ENCODE peak calls at places on chromosomes 1 and 21, in seven cellular contexts. One of them, this sample, is unnamed.

GRCh38 chr1:234542211-234542850 is 63.4 kb upstream of the TARBP1 start:
- DNase-seq in cardiac fibroblast: no peak
- DNase-seq in IMR-90: no peak
- DNase-seq in GM23338: no peak
- DNase-seq in Caco-2: no peak
- DNase-seq in keratinocyte: no peak
- DNase-seq in AG04449: no peak
- DNase-seq in this sample: no peak

GRCh38 chr21:21740207-21740606 is 742.0 kb downstream of the NCAM2 start:
- DNase-seq in cardiac fibroblast: no peak
- DNase-seq in IMR-90: no peak
- DNase-seq in GM23338: no peak
- DNase-seq in Caco-2: no peak
- DNase-seq in keratinocyte: no peak
- DNase-seq in AG04449: no peak
- DNase-seq in this sample: no peak

GRCh38 chr1:8665824-8666223 is 151.6 kb downstream of the RERE start:
- DNase-seq in cardiac fibroblast: no peak
- DNase-seq in IMR-90: no peak
- DNase-seq in GM23338: no peak
- DNase-seq in Caco-2: no peak
- DNase-seq in keratinocyte: no peak
- DNase-seq in AG04449: no peak
- DNase-seq in this sample: no peak

GRCh38 chr1:72000809-72001208 is 281.5 kb downstream of the NEGR1 start:
- DNase-seq in cardiac fibroblast: no peak
- DNase-seq in IMR-90: peak; percentile 34
- DNase-seq in GM23338: peak; percentile 52
- DNase-seq in Caco-2: peak; percentile 66
- DNase-seq in keratinocyte: peak; percentile 86
- DNase-seq in AG04449: no peak
- DNase-seq in this sample: no peak

GRCh38 chr1:41382531-41383090 is 21.4 kb downstream of the FOXO6 start:
- DNase-seq in cardiac fibroblast: no peak
- DNase-seq in IMR-90: no peak
- DNase-seq in GM23338: peak; percentile 68
- DNase-seq in Caco-2: peak; percentile 41
- DNase-seq in keratinocyte: no peak
- DNase-seq in AG04449: no peak
- DNase-seq in this sample: no peak

GRCh38 chr1:37485902-37486679 is 11.7 kb downstream of the ZC3H12A start:
- DNase-seq in cardiac fibroblast: peak; percentile 53
- DNase-seq in IMR-90: no peak
- DNase-seq in GM23338: no peak
- DNase-seq in Caco-2: no peak
- DNase-seq in keratinocyte: no peak
- DNase-seq in AG04449: no peak
- DNase-seq in this sample: no peak

GRCh38 chr1:3965693-3966092 is 65.6 kb upstream of the C1orf174 start:
- DNase-seq in cardiac fibroblast: no peak
- DNase-seq in IMR-90: no peak
- DNase-seq in GM23338: no peak
- DNase-seq in Caco-2: no peak
- DNase-seq in keratinocyte: no peak
- DNase-seq in AG04449: no peak
- DNase-seq in this sample: no peak

GRCh38 chr1:8631163-8631562 is 186.3 kb downstream of the RERE start:
- DNase-seq in cardiac fibroblast: peak; percentile 26
- DNase-seq in IMR-90: peak; percentile 10
- DNase-seq in GM23338: no peak
- DNase-seq in Caco-2: no peak
- DNase-seq in keratinocyte: no peak
- DNase-seq in AG04449: no peak
- DNase-seq in this sample: peak; percentile 28

GRCh38 chr1:109823543-109824348 is 60.0 kb upstream of the EPS8L3 start:
- DNase-seq in cardiac fibroblast: peak; percentile 60
- DNase-seq in IMR-90: no peak
- DNase-seq in GM23338: no peak
- DNase-seq in Caco-2: peak; percentile 16
- DNase-seq in keratinocyte: no peak
- DNase-seq in AG04449: no peak
- DNase-seq in this sample: no peak

GRCh38 chr21:27570306-27570868 is 603.5 kb upstream of the ADAMTS5 start:
- DNase-seq in cardiac fibroblast: peak; percentile 96
- DNase-seq in IMR-90: peak; percentile 94
- DNase-seq in GM23338: no peak
- DNase-seq in Caco-2: no peak
- DNase-seq in keratinocyte: peak; percentile 83
- DNase-seq in AG04449: peak; percentile 92
- DNase-seq in this sample: peak; percentile 96

DNA sequence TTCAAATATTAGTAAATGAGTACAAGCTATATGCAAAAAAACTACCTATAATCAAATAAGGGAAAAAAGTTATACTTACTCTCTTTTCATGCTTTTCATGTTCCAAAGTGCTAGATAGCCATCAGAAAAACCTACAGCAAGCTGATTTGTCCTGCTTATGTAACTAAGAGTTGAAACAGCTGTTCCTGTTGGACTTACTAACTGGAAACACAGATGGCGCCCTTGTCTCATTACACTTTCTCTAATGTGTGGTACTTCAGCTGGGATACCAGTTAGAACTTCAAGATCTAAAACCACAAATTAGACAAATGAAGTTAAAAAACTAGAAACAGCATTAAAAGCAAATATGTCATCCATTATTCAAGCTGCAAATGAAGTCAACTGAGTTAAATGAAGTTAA is 24.3 kb downstream of the AHCTF1 start:
- DNase-seq in cardiac fibroblast: peak; percentile 76
- DNase-seq in IMR-90: peak; percentile 72
- DNase-seq in GM23338: peak; percentile 66
- DNase-seq in Caco-2: peak; percentile 50
- DNase-seq in keratinocyte: peak; percentile 5
- DNase-seq in AG04449: no peak
- DNase-seq in this sample: peak; percentile 83
- TF ChIP-seq CTCF in cardiac fibroblast: peak; percentile 53
- TF ChIP-seq CTCF in IMR-90: peak; percentile 44
- TF ChIP-seq CTCF in GM23338: peak; percentile 54
- TF ChIP-seq CTCF in Caco-2: peak; percentile 30
- TF ChIP-seq CTCF in keratinocyte: no peak
- TF ChIP-seq CTCF in AG04449: peak; percentile 38
- TF ChIP-seq CTCF in this sample: peak; percentile 56

DNA sequence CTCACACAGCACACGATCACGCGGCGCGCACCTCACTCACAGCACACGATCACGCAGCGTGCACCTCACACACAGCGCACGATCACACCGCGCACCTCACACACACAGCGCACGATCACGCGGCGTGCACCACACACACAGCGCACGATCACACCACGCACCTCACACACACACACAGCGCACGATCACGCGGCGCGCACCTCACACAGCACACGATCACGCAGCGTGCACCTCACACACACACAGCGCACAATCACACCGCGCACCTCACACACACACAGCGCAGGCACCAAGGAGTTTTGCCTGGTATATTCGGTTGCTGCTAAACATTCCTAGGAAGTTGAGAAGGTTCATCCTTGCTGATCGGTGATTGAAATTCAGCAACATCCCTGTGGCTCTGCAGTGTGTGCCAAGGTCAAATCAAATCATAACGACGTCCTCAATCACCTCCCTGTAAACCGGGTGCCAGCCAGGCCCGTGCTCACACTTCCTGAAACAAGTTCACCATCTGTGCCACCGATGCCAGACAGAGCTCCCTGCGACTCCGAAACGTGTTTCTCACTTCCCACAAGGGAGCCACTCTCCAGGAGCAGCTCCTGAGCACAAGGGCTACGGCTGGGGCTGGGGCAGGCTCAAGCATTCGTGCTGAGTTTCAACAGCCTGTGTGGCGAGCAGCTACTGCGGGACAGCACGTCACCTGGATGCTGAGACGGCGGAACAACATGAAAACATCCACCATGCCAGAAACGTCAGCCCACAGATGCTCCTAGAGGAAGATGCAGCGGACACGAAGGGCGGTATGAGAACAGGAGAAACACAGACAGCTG is 30.2 kb downstream of the WDR4 start:
- DNase-seq in cardiac fibroblast: no peak
- DNase-seq in IMR-90: no peak
- DNase-seq in GM23338: no peak
- DNase-seq in Caco-2: no peak
- DNase-seq in keratinocyte: no peak
- DNase-seq in AG04449: no peak
- DNase-seq in this sample: no peak
- H3K4me3 ChIP-seq in cardiac fibroblast: no peak overlapping the region
- H3K4me3 ChIP-seq in IMR-90: no peak overlapping the region
- H3K4me3 ChIP-seq in GM23338: no peak overlapping the region
- H3K4me3 ChIP-seq in Caco-2: no peak overlapping the region
- H3K4me3 ChIP-seq in keratinocyte: no peak overlapping the region
- H3K4me3 ChIP-seq in AG04449: no peak overlapping the region
- H3K4me3 ChIP-seq in this sample: no peak overlapping the region

GRCh38 chr1:21176589-21177555 is at the start of gene EIF4G3:
- DNase-seq in cardiac fibroblast: peak; percentile 98
- DNase-seq in IMR-90: peak; percentile 94
- DNase-seq in GM23338: peak; percentile 99
- DNase-seq in Caco-2: peak; percentile 99
- DNase-seq in keratinocyte: peak; percentile 78
- DNase-seq in AG04449: peak; percentile 62
- DNase-seq in this sample: peak; percentile 97
- TF ChIP-seq CTCF in cardiac fibroblast: no peak
- TF ChIP-seq CTCF in IMR-90: no peak
- TF ChIP-seq CTCF in GM23338: no peak
- TF ChIP-seq CTCF in Caco-2: no peak
- TF ChIP-seq CTCF in keratinocyte: no peak
- TF ChIP-seq CTCF in AG04449: no peak
- TF ChIP-seq CTCF in this sample: no peak

DNA sequence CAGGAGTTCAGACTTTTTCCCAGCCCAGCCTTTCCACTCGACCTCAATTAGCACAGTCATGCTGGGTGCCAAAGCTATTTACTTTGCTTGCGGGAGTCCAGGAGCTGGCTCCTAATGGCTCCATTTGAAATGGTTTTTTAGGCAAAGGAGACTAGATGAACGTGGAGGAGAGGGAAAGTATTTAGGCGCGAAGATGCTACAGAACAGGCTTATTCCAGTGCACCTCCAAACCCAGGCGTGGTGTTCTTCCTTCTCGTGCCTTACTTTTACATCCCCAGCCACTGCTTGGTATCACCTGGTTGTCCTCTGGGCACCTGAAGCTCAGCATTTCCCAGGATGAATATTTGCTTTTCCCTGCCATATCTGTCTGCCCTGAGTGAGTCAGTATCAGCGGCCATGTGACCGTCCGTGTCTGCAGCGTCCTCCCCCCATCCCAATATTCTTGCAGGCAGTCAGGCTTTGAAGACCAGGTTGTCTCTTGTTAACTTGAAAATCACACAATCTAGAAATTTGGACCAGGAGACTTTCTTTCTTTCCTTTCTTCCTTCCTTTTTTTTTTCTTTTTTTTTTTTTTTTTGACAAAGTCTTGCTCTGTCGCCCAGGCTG is 198.5 kb downstream of the DYRK1A start:
- DNase-seq in cardiac fibroblast: peak; percentile 9
- DNase-seq in IMR-90: peak; percentile 15
- DNase-seq in GM23338: no peak
- DNase-seq in Caco-2: peak; percentile 47
- DNase-seq in keratinocyte: no peak
- DNase-seq in AG04449: no peak
- DNase-seq in this sample: peak; percentile 51
- H3K4me3 ChIP-seq in cardiac fibroblast: no peak overlapping the region
- H3K4me3 ChIP-seq in IMR-90: peak overlapping the region; percentile 48
- H3K4me3 ChIP-seq in GM23338: peak overlapping the region; percentile 48
- H3K4me3 ChIP-seq in Caco-2: peak overlapping the region; percentile 81
- H3K4me3 ChIP-seq in keratinocyte: no peak overlapping the region
- H3K4me3 ChIP-seq in AG04449: peak overlapping the region; percentile 71
- H3K4me3 ChIP-seq in this sample: peak overlapping the region; percentile 72